ENCODE peak calls at places on chromosomes 3 and 15, in ten cellular contexts. W is hepatocyte, A is astrocyte, H is heart left ventricle, G is adrenal gland, O is astrocyte of the spinal cord, F is WTC11, L is Calu3, S is fibroblast of pulmonary artery, V is epithelial cell of esophagus. N is an unnamed sample.

GRCh38 chr3:179907784-179908482 is 128.8 kb downstream of the PEX5L start:
- DNase-seq in A (no peak), S (no peak), V (no peak), H (no peak), W (no peak), G (no peak), F (no peak), L (no peak), O (no peak), N (no peak)

GRCh38 chr3:171441381-171441780 is 18.8 kb downstream of the TNIK start:
- DNase-seq in F (no peak), W (no peak), O (no peak), V (peak; percentile 27), H (no peak), G (no peak), L (no peak), S (no peak), A (no peak), N (no peak)

GRCh38 chr3:140167600-140168281 is 232.8 kb downstream of the CLSTN2 start:
- DNase-seq in L (no peak), G (no peak), F (no peak), O (no peak), A (peak; percentile 29), S (no peak), V (no peak), W (no peak), H (no peak), N (no peak)

GRCh38 chr15:90561344-90562244 is 31.9 kb downstream of the CRTC3 start:
- DNase-seq in V (no peak), S (peak; percentile 70), F (no peak), G (no peak), H (no peak), A (no peak), W (peak; percentile 32), O (peak; percentile 19), L (no peak), N (no peak)

GRCh38 chr3:45608296-45608695 is 13.7 kb downstream of the LIMD1 start:
- DNase-seq in A (no peak), S (no peak), W (no peak), V (no peak), O (no peak), L (no peak), G (no peak), H (no peak), F (no peak), N (no peak)

GRCh38 chr3:64687781-64688515 is at the start of gene ADAMTS9:
- DNase-seq in F (peak; percentile 77), G (peak; percentile 66), V (peak; percentile 37), O (peak; percentile 64), H (peak; percentile 91), L (peak; percentile 85), A (peak; percentile 56), W (peak; percentile 89), S (peak; percentile 85), N (no peak)

GRCh38 chr3:54046677-54047214 is 75.6 kb upstream of the CACNA2D3 start:
- DNase-seq in O (no peak), H (peak; percentile 31), V (no peak), A (peak; percentile 92), G (peak; percentile 63), L (no peak), W (peak; percentile 41), F (no peak), S (peak; percentile 99), N (no peak)

GRCh38 chr15:76203346-76203745 is 107.9 kb downstream of the ETFA start:
- DNase-seq in H (no peak), A (no peak), F (no peak), S (no peak), O (no peak), L (no peak), G (no peak), V (no peak), W (no peak), N (no peak)

GRCh38 chr15:33044598-33044997 is 149.9 kb downstream of the FMN1 start:
- DNase-seq in G (no peak), A (no peak), F (no peak), L (no peak), H (no peak), W (no peak), S (no peak), V (no peak), O (no peak), N (no peak)

GRCh38 chr3:161273589-161274218 is 52.6 kb downstream of the NMD3 start:
- DNase-seq in L (peak; percentile 47), A (no peak), O (peak; percentile 65), F (no peak), S (peak; percentile 69), G (peak; percentile 38), V (peak; percentile 62), W (peak; percentile 72), H (no peak), N (peak; percentile 8)

GRCh38 chr3:29922990-29923746 is 642.3 kb downstream of the RBMS3 start:
- DNase-seq in F (no peak), H (peak; percentile 42), G (peak; percentile 4), A (peak; percentile 91), O (peak; percentile 89), W (peak; percentile 18), L (peak; percentile 32), V (peak; percentile 94), S (peak; percentile 97), N (no peak)

GRCh38 chr15:88430051-88430450 is 37.1 kb downstream of the MRPL46 start:
- DNase-seq in G (no peak), F (no peak), S (no peak), V (no peak), O (no peak), L (no peak), H (no peak), W (no peak), A (no peak), N (no peak)

DNA sequence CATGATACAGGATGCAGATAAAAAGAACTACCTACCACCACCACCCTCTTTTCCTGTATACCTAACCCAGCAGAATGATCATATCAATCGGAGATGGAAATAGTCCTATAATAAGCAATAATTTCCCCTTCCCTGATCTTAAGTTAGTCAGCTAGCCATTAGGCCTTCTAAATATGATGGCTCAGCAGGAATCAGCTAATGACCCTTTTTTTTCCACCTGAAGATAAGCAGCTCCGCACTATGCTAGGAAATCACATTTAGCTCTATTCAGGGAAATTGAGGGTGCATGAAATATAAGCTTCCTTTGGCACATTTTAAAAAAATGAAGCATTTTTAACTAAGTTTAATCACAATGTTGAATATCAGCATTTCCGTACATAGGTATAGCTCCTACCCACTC is 155.4 kb upstream of the SETMAR start:
- DNase-seq in W (no peak), G (no peak), V (no peak), L (no peak), O (no peak), H (no peak), F (no peak), A (no peak), S (no peak), N (no peak)
- TF ChIP-seq CTCF in W (no peak), G (no peak), V (no peak), L (no peak), O (no peak), H (no peak), F (no peak), A (no peak), S (no peak), N (no peak)

GRCh38 chr3:141863497-141863896 is 12.9 kb upstream of the ATP1B3 start:
- DNase-seq in S (peak; percentile 90), A (no peak), L (no peak), H (no peak), V (peak; percentile 35), W (no peak), G (no peak), F (no peak), O (no peak), N (no peak)
- TF ChIP-seq CTCF in S (no peak), A (no peak), L (no peak), H (no peak), V (no peak), W (no peak), G (no peak), F (no peak), O (no peak), N (no peak)

DNA sequence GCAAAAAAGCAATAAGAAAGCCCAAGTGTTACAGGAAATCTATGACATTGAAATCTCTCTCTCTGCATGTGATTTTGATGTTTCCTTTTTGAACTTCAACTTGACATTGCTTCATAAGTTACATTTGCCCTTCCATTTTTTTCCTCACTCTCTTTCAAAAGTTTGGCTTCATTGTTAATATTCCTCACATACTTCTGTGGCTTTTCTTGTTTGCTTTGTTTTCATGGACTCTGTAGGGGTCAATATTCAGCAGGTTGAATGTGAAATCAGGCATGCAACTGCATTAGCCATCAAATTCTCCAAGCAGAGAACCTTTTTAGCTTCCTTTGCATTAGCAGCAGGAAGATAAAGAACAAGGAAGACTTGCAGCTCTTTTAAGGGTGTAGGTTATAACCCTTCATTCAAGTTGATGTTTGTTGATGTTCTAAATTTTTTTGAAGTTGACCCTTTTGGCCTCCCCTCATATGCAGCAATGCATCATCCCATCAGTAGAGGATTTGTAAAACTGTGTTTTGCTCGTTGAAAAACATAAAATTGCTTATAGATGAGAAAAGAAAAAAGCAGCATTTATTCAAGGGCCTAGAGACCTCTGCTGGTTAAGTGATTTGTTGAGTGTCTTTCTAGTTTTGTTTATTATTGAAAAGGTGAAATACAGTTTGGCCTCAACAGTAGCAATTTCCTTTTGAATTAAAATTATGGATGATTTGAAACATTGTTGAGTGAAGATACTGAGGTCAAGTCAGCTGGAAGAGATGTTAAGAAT is 211.4 kb downstream of the IL5RA start:
- DNase-seq in V (no peak), S (no peak), F (no peak), H (no peak), L (no peak), W (no peak), A (no peak), O (no peak), G (no peak), N (no peak)
- TF ChIP-seq CTCF in V (no peak), S (no peak), F (no peak), H (no peak), L (no peak), W (no peak), A (no peak), O (no peak), G (no peak), N (no peak)

GRCh38 chr3:12100784-12101183 is 57.9 kb downstream of the TIMP4 start:
- DNase-seq in S (no peak), W (no peak), A (no peak), H (no peak), G (no peak), L (no peak), F (no peak), O (no peak), V (no peak), N (no peak)

GRCh38 chr3:12097972-12098371 is 60.7 kb downstream of the TIMP4 start:
- DNase-seq in W (no peak), F (no peak), G (no peak), A (no peak), S (peak; percentile 1), O (no peak), H (no peak), L (no peak), V (no peak), N (no peak)

DNA sequence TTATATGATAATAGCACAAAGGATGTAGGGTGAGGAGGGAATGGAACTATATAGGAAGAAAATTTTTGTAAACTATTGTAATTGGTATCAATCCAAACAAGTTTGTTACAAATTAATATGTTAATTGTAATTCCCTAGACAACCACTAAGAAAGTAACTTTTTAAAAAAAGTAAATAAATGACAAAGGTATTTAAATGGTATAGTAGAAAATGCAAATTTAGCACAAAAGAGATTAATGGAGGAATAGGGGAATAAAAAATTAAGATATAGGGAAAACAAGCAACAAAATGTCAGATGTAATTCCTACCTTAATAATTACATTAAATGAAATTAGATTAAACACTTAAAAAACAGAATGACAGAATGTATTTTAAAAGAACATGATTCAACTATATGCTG is 60.3 kb downstream of the TIMP4 start:
- DNase-seq in S (no peak), V (no peak), L (no peak), H (no peak), O (no peak), G (no peak), F (no peak), A (no peak), W (no peak), N (no peak)
- TF ChIP-seq CTCF in S (no peak), V (no peak), L (no peak), H (no peak), O (no peak), G (peak; percentile 14), F (no peak), A (no peak), W (no peak), N (no peak)